ENCODE peak calls at places on chromosomes 7 and 10, in seven cellular contexts. One of them, this sample, is unnamed.

GRCh38 chr7:85608804-85609203 is 421.9 kb upstream of the SEMA3D start:
- DNase-seq in uterus: no peak
- DNase-seq in heart left ventricle: no peak
- DNase-seq in right atrium auricular region: no peak
- DNase-seq in prostate gland: no peak
- DNase-seq in hepatocyte: no peak
- DNase-seq in psoas muscle: no peak
- DNase-seq in this sample: no peak

GRCh38 chr7:52909935-52910334 is 125.5 kb upstream of the POM121L12 start:
- DNase-seq in uterus: no peak
- DNase-seq in heart left ventricle: no peak
- DNase-seq in right atrium auricular region: no peak
- DNase-seq in prostate gland: no peak
- DNase-seq in hepatocyte: no peak
- DNase-seq in psoas muscle: no peak
- DNase-seq in this sample: no peak

GRCh38 chr10:131970946-131971345 is 10.8 kb downstream of the BNIP3 start:
- DNase-seq in uterus: no peak
- DNase-seq in heart left ventricle: no peak
- DNase-seq in right atrium auricular region: no peak
- DNase-seq in prostate gland: no peak
- DNase-seq in hepatocyte: no peak
- DNase-seq in psoas muscle: no peak
- DNase-seq in this sample: no peak

GRCh38 chr10:113177163-113177935 is 227.3 kb downstream of the TCF7L2 start:
- DNase-seq in uterus: no peak
- DNase-seq in heart left ventricle: no peak
- DNase-seq in right atrium auricular region: no peak
- DNase-seq in prostate gland: no peak
- DNase-seq in hepatocyte: no peak
- DNase-seq in psoas muscle: no peak
- DNase-seq in this sample: peak; percentile 82

GRCh38 chr10:2994562-2994961 is 72.8 kb upstream of the PFKP start:
- DNase-seq in uterus: no peak
- DNase-seq in heart left ventricle: no peak
- DNase-seq in right atrium auricular region: no peak
- DNase-seq in prostate gland: no peak
- DNase-seq in hepatocyte: no peak
- DNase-seq in psoas muscle: no peak
- DNase-seq in this sample: no peak

GRCh38 chr10:78374331-78375028 is 340.8 kb downstream of the RPS24 start:
- DNase-seq in uterus: no peak
- DNase-seq in heart left ventricle: no peak
- DNase-seq in right atrium auricular region: no peak
- DNase-seq in prostate gland: no peak
- DNase-seq in hepatocyte: no peak
- DNase-seq in psoas muscle: no peak
- DNase-seq in this sample: no peak

GRCh38 chr10:31622993-31623392 is 304.0 kb downstream of the ZEB1 start:
- DNase-seq in uterus: peak; percentile 73
- DNase-seq in heart left ventricle: no peak
- DNase-seq in right atrium auricular region: no peak
- DNase-seq in prostate gland: no peak
- DNase-seq in hepatocyte: no peak
- DNase-seq in psoas muscle: peak; percentile 21
- DNase-seq in this sample: no peak

GRCh38 chr10:13272164-13272571 is 27.7 kb downstream of the PHYH start:
- DNase-seq in uterus: peak; percentile 33
- DNase-seq in heart left ventricle: peak; percentile 68
- DNase-seq in right atrium auricular region: peak; percentile 64
- DNase-seq in prostate gland: peak; percentile 39
- DNase-seq in hepatocyte: peak; percentile 76
- DNase-seq in psoas muscle: peak; percentile 78
- DNase-seq in this sample: peak; percentile 61

GRCh38 chr10:35598379-35598778 is 6.8 kb upstream of the GJD4 start:
- DNase-seq in uterus: no peak
- DNase-seq in heart left ventricle: no peak
- DNase-seq in right atrium auricular region: no peak
- DNase-seq in prostate gland: no peak
- DNase-seq in hepatocyte: peak; percentile 23
- DNase-seq in psoas muscle: no peak
- DNase-seq in this sample: no peak

GRCh38 chr7:15764986-15765385 is 78.5 kb upstream of the MEOX2 start:
- DNase-seq in uterus: no peak
- DNase-seq in heart left ventricle: no peak
- DNase-seq in right atrium auricular region: no peak
- DNase-seq in prostate gland: no peak
- DNase-seq in hepatocyte: no peak
- DNase-seq in psoas muscle: no peak
- DNase-seq in this sample: no peak

GRCh38 chr7:7696458-7697119 is 21.8 kb downstream of the RPA3 start:
- DNase-seq in uterus: no peak
- DNase-seq in heart left ventricle: no peak
- DNase-seq in right atrium auricular region: no peak
- DNase-seq in prostate gland: peak; percentile 35
- DNase-seq in hepatocyte: peak; percentile 12
- DNase-seq in psoas muscle: no peak
- DNase-seq in this sample: no peak

GRCh38 chr7:131536361-131536849 is 20.0 kb downstream of the PODXL start:
- DNase-seq in uterus: no peak
- DNase-seq in heart left ventricle: peak; percentile 30
- DNase-seq in right atrium auricular region: no peak
- DNase-seq in prostate gland: no peak
- DNase-seq in hepatocyte: no peak
- DNase-seq in psoas muscle: no peak
- DNase-seq in this sample: peak; percentile 62

GRCh38 chr10:101002456-101002855 is 2.8 kb downstream of the LZTS2 start:
- DNase-seq in uterus: no peak
- DNase-seq in heart left ventricle: peak; percentile 43
- DNase-seq in right atrium auricular region: no peak
- DNase-seq in prostate gland: no peak
- DNase-seq in hepatocyte: no peak
- DNase-seq in psoas muscle: no peak
- DNase-seq in this sample: no peak
- H3K4me1 ChIP-seq in uterus: peaks cover 11% of the 10 kb centered on the region
- H3K4me1 ChIP-seq in heart left ventricle: peaks cover 65% of the 10 kb centered on the region
- H3K4me1 ChIP-seq in right atrium auricular region: no peaks in the 10 kb centered on the region
- H3K4me1 ChIP-seq in prostate gland: peaks cover 17% of the 10 kb centered on the region
- H3K4me1 ChIP-seq in hepatocyte: peaks cover 19% of the 10 kb centered on the region
- H3K4me1 ChIP-seq in psoas muscle: peaks cover 45% of the 10 kb centered on the region
- H3K4me1 ChIP-seq in this sample: peaks cover 13% of the 10 kb centered on the region

GRCh38 chr10:60295028-60295937 is 94.4 kb downstream of the ANK3 start:
- DNase-seq in uterus: no peak
- DNase-seq in heart left ventricle: no peak
- DNase-seq in right atrium auricular region: no peak
- DNase-seq in prostate gland: no peak
- DNase-seq in hepatocyte: no peak
- DNase-seq in psoas muscle: no peak
- DNase-seq in this sample: no peak
- H3K4me1 ChIP-seq in uterus: no peaks in the 10 kb centered on the region
- H3K4me1 ChIP-seq in heart left ventricle: peaks cover 49% of the 10 kb centered on the region
- H3K4me1 ChIP-seq in right atrium auricular region: no peaks in the 10 kb centered on the region
- H3K4me1 ChIP-seq in prostate gland: no peaks in the 10 kb centered on the region
- H3K4me1 ChIP-seq in hepatocyte: peaks cover 6% of the 10 kb centered on the region
- H3K4me1 ChIP-seq in psoas muscle: peaks cover under 1% of the 10 kb centered on the region
- H3K4me1 ChIP-seq in this sample: peaks cover 10% of the 10 kb centered on the region

GRCh38 chr7:156602283-156602682 is 38.3 kb upstream of the RNF32 start:
- DNase-seq in uterus: no peak
- DNase-seq in heart left ventricle: no peak
- DNase-seq in right atrium auricular region: no peak
- DNase-seq in prostate gland: no peak
- DNase-seq in hepatocyte: no peak
- DNase-seq in psoas muscle: no peak
- DNase-seq in this sample: no peak
- H3K4me1 ChIP-seq in uterus: no peaks in the 10 kb centered on the region
- H3K4me1 ChIP-seq in heart left ventricle: peaks cover 1% of the 10 kb centered on the region
- H3K4me1 ChIP-seq in right atrium auricular region: no peaks in the 10 kb centered on the region
- H3K4me1 ChIP-seq in prostate gland: no peaks in the 10 kb centered on the region
- H3K4me1 ChIP-seq in hepatocyte: peaks cover 6% of the 10 kb centered on the region
- H3K4me1 ChIP-seq in psoas muscle: no peaks in the 10 kb centered on the region
- H3K4me1 ChIP-seq in this sample: no peaks in the 10 kb centered on the region

DNA sequence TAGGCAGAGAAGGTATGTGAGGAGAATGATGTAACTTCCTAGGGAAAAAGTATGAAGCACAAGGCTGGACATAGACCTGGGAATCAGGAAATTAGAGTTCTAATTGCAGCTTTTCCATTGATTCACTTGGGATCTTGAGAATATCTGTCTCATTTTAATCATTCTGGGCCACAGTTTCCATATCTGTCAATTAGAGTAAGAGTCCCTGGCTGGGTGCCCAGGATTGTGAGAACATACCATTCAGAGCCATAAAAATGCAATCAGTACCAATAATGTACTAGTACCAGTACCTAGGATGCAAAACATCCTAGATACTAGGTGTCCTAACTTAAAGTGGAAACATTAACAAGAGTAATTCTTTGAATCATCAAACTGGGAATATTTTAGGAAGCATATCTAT is 29.6 kb downstream of the CAV1 start:
- DNase-seq in uterus: peak; percentile 29
- DNase-seq in heart left ventricle: no peak
- DNase-seq in right atrium auricular region: no peak
- DNase-seq in prostate gland: no peak
- DNase-seq in hepatocyte: no peak
- DNase-seq in psoas muscle: no peak
- DNase-seq in this sample: peak; percentile 79
- H3K4me1 ChIP-seq in uterus: peaks cover 11% of the 10 kb centered on the region
- H3K4me1 ChIP-seq in heart left ventricle: peaks cover 92% of the 10 kb centered on the region
- H3K4me1 ChIP-seq in right atrium auricular region: no peaks in the 10 kb centered on the region
- H3K4me1 ChIP-seq in prostate gland: no peaks in the 10 kb centered on the region
- H3K4me1 ChIP-seq in hepatocyte: no peaks in the 10 kb centered on the region
- H3K4me1 ChIP-seq in psoas muscle: no peaks in the 10 kb centered on the region
- H3K4me1 ChIP-seq in this sample: peaks cover 26% of the 10 kb centered on the region

GRCh38 chr7:128434413-128435310 is 21.0 kb upstream of the HILPDA start:
- DNase-seq in uterus: no peak
- DNase-seq in heart left ventricle: no peak
- DNase-seq in right atrium auricular region: no peak
- DNase-seq in prostate gland: no peak
- DNase-seq in hepatocyte: no peak
- DNase-seq in psoas muscle: no peak
- DNase-seq in this sample: no peak

GRCh38 chr7:128437426-128438332 is 18.0 kb upstream of the HILPDA start:
- DNase-seq in uterus: no peak
- DNase-seq in heart left ventricle: no peak
- DNase-seq in right atrium auricular region: no peak
- DNase-seq in prostate gland: no peak
- DNase-seq in hepatocyte: no peak
- DNase-seq in psoas muscle: no peak
- DNase-seq in this sample: no peak

GRCh38 chr7:128431221-128431620 is 21.4 kb upstream of the IMPDH1 start:
- DNase-seq in uterus: no peak
- DNase-seq in heart left ventricle: no peak
- DNase-seq in right atrium auricular region: no peak
- DNase-seq in prostate gland: no peak
- DNase-seq in hepatocyte: no peak
- DNase-seq in psoas muscle: no peak
- DNase-seq in this sample: no peak

GRCh38 chr7:128431754-128432153 is 22.0 kb upstream of the IMPDH1 start:
- DNase-seq in uterus: no peak
- DNase-seq in heart left ventricle: no peak
- DNase-seq in right atrium auricular region: no peak
- DNase-seq in prostate gland: no peak
- DNase-seq in hepatocyte: no peak
- DNase-seq in psoas muscle: no peak
- DNase-seq in this sample: no peak

DNA sequence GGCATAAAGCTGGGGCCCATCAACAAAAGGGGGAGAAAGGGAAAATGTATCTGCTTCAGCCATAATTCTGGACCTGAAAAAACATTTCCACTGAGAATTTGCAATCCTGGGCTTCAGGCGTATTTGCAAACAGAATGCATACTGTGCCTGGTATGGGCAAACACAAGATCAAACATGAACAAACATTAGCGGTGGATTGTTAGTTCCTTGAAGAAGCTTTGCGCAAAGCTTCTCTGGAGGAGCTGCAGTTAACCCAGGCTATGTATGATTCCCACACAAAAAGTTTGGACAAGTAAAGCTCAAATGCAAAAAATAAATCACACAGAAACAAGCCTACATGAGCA is 20.4 kb upstream of the HILPDA start:
- DNase-seq in uterus: no peak
- DNase-seq in heart left ventricle: no peak
- DNase-seq in right atrium auricular region: no peak
- DNase-seq in prostate gland: no peak
- DNase-seq in hepatocyte: no peak
- DNase-seq in psoas muscle: no peak
- DNase-seq in this sample: no peak
- H3K4me1 ChIP-seq in uterus: no peaks in the 10 kb centered on the region
- H3K4me1 ChIP-seq in heart left ventricle: no peaks in the 10 kb centered on the region
- H3K4me1 ChIP-seq in right atrium auricular region: no peaks in the 10 kb centered on the region
- H3K4me1 ChIP-seq in prostate gland: no peaks in the 10 kb centered on the region
- H3K4me1 ChIP-seq in hepatocyte: peaks cover 16% of the 10 kb centered on the region
- H3K4me1 ChIP-seq in psoas muscle: no peaks in the 10 kb centered on the region
- H3K4me1 ChIP-seq in this sample: no peaks in the 10 kb centered on the region

DNA sequence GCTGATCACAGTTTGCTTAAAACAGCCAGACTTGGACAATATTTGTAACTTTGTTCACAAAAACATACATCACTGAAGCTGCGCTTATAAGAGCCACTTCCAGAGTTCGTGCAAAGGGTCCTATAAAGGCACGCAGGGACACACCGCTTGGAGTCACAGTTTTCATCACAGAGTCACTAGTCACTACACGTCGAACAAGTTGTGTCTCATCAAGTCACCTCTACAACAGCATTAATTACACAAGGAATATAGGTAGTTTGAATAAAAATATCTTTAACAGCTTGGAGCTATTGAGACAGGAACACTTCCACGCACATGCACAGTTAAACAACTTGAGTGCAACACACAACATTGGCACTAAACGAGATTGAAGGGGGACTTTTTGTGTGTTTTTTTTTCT is 2.3 kb downstream of the HOXA5 start:
- DNase-seq in uterus: no peak
- DNase-seq in heart left ventricle: no peak
- DNase-seq in right atrium auricular region: no peak
- DNase-seq in prostate gland: no peak
- DNase-seq in hepatocyte: no peak
- DNase-seq in psoas muscle: no peak
- DNase-seq in this sample: no peak
- H3K4me1 ChIP-seq in uterus: no peaks in the 10 kb centered on the region
- H3K4me1 ChIP-seq in heart left ventricle: peaks cover 11% of the 10 kb centered on the region
- H3K4me1 ChIP-seq in right atrium auricular region: no peaks in the 10 kb centered on the region
- H3K4me1 ChIP-seq in prostate gland: no peaks in the 10 kb centered on the region
- H3K4me1 ChIP-seq in hepatocyte: peaks cover 21% of the 10 kb centered on the region
- H3K4me1 ChIP-seq in psoas muscle: peaks cover 16% of the 10 kb centered on the region
- H3K4me1 ChIP-seq in this sample: no peaks in the 10 kb centered on the region